ENCODE peak calls at places on chromosomes 6 and 20, in six cellular contexts. H is heart left ventricle, S is GM23338, Q is fibroblast of mammary gland, N is astrocyte, W is Panc1. Z is an unnamed sample.

GRCh38 chr20:23629017-23629541 is 8.7 kb downstream of the CST3 start:
- DNase-seq in H (peak; percentile 75), S (no peak), Q (peak; percentile 91), N (peak; percentile 75), W (peak; percentile 56), Z (no peak)

GRCh38 chr6:56490994-56491393 is 151.7 kb downstream of the DST start:
- DNase-seq in H (no peak), S (no peak), Q (peak; percentile 77), N (peak; percentile 87), W (peak; percentile 79), Z (no peak)

GRCh38 chr6:116210750-116211425 is 43.0 kb downstream of the TSPYL4 start:
- DNase-seq in H (peak; percentile 84), S (no peak), Q (peak; percentile 72), N (peak; percentile 79), W (no peak), Z (no peak)

GRCh38 chr6:25889877-25890853 is 16.1 kb upstream of the SLC17A3 start:
- DNase-seq in H (no peak), S (peak; percentile 73), Q (peak; percentile 67), N (peak; percentile 1), W (peak; percentile 17), Z (no peak)

GRCh38 chr6:56816393-56816792 is 138.5 kb upstream of the BEND6 start:
- DNase-seq in H (no peak), S (no peak), Q (no peak), N (no peak), W (no peak), Z (no peak)

GRCh38 chr6:125940691-125941090 is 15.9 kb upstream of the HINT3 start:
- DNase-seq in H (no peak), S (no peak), Q (no peak), N (no peak), W (no peak), Z (no peak)

GRCh38 chr6:134903448-134903847 is 46.5 kb downstream of the ALDH8A1 start:
- DNase-seq in H (no peak), S (no peak), Q (peak; percentile 64), N (no peak), W (no peak), Z (no peak)

GRCh38 chr20:34256629-34257124 is 15.5 kb downstream of the ASIP start:
- DNase-seq in H (no peak), S (peak; percentile 61), Q (no peak), N (no peak), W (no peak), Z (no peak)

GRCh38 chr6:116268589-116269293 is 11.0 kb downstream of the TSPYL1 start:
- DNase-seq in H (no peak), S (peak; percentile 85), Q (peak; percentile 89), N (peak; percentile 63), W (peak; percentile 67), Z (peak; percentile 42)

GRCh38 chr6:43453831-43454230 is 1.5 kb downstream of the DLK2 start:
- DNase-seq in H (no peak), S (no peak), Q (no peak), N (no peak), W (no peak), Z (no peak)
- H3K4me3 ChIP-seq in H (no peak overlapping the region), S (no peak overlapping the region), Q (no peak overlapping the region), N (no peak overlapping the region), W (no peak overlapping the region), Z (no peak overlapping the region)

DNA sequence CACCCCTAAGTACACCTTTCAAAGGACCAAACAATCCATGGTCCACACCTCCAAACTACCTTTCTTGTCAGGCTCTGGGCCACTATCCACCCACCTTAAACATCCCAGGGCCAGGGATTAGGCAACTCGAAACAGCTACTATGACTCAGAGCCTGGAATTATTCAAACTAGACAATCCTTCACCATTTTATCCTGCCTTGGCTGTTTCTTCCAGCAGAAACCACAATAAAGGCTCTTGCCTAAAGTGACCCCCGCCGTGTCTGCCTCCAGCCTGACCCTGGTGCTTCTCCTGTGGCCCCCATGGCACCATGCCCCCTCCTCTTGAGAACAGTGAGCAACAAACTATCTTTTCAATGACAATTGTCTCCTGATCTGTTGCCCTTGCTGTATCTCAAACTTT is 195.5 kb downstream of the EPM2A start:
- DNase-seq in H (no peak), S (no peak), Q (peak; percentile 65), N (peak; percentile 62), W (no peak), Z (no peak)
- TF ChIP-seq CTCF in H (no peak), S (no peak), Q (no peak), N (no peak), W (no peak), Z (no peak)

DNA sequence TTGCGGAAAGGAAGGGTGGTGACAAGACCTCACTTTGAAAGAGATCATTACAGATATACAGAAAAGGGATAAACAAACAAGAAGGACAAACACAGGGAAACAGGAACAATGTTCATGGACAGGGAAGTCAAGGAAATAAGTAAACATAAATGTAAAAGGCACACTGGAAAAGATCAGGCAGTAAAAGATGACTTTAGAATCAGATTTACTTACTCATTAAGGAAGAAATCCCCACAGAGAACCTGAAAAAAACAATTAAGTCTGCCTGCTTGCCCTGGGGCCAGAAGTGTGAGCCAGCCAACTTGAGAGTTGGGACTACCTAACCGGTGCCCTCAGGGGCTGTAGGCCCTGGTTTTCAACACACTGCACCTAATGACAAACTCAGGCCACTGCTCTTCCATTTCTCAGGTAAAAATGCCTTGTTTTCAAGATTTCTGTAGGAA is 1.7 kb downstream of the APMAP start:
- DNase-seq in H (no peak), S (no peak), Q (no peak), N (no peak), W (no peak), Z (no peak)
- H3K4me3 ChIP-seq in H (peak overlapping the region; percentile 98), S (peak overlapping the region; percentile 93), Q (no peak overlapping the region), N (no peak overlapping the region), W (peak overlapping the region; percentile 87), Z (no peak overlapping the region)

DNA sequence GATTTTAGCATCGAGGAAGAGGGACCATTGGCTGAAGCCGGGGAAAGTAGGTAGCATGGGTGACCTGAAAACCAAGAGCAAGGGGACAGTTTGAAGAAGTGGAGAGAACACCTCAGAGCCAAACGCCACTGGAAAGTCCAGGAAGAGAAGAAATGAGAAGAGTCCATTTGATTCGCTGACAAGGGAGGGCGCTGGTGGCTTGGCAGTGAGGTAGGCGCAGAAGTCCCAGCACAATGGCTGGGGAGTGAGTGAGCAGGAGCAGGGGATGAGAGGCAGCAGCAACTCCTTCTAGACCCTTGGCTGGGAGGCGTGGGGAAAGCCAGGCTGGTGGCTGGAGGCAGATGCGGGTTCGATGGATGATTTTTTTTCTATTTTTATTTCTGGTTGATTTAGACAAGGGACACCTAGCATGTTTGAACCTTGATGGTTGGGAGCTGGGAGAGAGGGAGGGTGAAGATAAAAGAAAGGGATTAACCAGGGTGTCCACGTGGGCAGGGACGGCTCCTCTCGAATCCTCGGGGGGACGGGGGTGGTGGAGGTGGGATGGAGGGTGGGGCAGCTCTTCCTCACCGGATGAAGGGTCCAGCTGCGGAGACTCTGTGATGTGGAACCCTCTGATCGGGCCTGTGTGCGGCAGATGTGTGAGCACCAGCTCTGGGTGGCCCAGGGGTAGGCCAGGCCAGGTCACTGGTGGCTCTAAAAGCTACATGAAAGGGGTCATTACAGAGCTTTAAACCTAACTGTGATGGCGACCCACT is 164.2 kb downstream of the NFATC2 start:
- DNase-seq in H (no peak), S (peak; percentile 65), Q (no peak), N (no peak), W (no peak), Z (no peak)
- TF ChIP-seq CTCF in H (no peak), S (peak; percentile 86), Q (peak; percentile 8), N (no peak), W (peak; percentile 62), Z (peak; percentile 27)

DNA sequence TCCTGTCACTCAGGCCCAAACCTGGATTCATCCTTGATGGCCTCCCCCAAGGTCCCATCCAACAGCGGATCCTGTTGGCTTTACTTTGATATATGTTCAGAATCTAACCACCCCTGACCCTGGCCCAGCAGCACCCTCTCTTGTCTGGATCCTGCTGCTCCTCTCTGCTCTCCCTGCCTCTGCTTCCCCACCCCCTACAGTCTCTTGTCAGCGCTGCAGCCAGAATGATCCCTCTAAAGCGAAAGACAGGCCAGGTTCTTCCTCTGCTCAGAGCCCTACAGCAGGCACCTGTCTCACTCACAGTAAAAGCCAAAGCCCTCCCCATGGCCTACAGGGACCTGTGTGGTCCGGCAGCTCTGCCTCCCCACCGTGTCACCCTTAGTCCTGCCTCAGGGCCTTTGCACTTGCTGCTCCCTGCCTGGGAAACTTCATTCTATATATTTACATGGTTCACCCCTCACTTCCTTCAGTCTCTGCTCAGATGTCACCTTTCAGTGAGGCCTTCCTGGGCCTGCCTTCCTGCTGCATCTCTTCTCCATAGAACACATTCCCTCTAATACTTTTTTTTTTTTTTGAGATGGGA is 37.4 kb upstream of the KCNB1 start:
- DNase-seq in H (no peak), S (peak; percentile 41), Q (no peak), N (no peak), W (no peak), Z (no peak)
- H3K4me3 ChIP-seq in H (no peak overlapping the region), S (no peak overlapping the region), Q (no peak overlapping the region), N (no peak overlapping the region), W (no peak overlapping the region), Z (no peak overlapping the region)

GRCh38 chr20:17066955-17067354 is 159.9 kb upstream of the PCSK2 start:
- DNase-seq in H (no peak), S (peak; percentile 32), Q (no peak), N (no peak), W (no peak), Z (no peak)

GRCh38 chr20:17059465-17059864 is 167.4 kb upstream of the PCSK2 start:
- DNase-seq in H (no peak), S (no peak), Q (peak; percentile 0), N (peak; percentile 35), W (no peak), Z (no peak)

GRCh38 chr20:17062712-17063111 is 164.1 kb upstream of the PCSK2 start:
- DNase-seq in H (no peak), S (no peak), Q (no peak), N (no peak), W (no peak), Z (no peak)

DNA sequence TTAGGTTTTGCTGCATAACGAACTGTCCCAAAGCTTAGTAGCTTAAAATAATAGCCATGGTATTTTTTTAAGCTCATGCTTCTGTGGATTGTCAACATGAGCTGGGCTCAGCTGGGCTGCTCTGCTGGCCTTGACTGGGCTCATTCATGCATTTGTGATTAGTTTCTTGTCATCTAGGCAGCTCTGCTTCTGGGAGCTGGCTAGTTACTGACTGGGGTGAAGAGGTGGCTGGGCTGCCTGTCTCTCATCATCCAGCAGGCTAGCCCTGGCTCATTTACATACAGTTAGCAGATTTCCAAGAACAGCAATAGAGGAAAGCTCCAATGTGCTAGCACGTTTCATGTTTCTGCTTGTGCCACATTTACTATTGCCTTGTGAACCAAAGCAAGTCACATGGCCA is 165.1 kb upstream of the PCSK2 start:
- DNase-seq in H (no peak), S (no peak), Q (no peak), N (no peak), W (no peak), Z (no peak)
- TF ChIP-seq CTCF in H (no peak), S (no peak), Q (no peak), N (no peak), W (no peak), Z (no peak)

GRCh38 chr20:63467294-63468083 is 5.0 kb downstream of the KCNQ2 start:
- DNase-seq in H (no peak), S (no peak), Q (no peak), N (no peak), W (no peak), Z (no peak)

GRCh38 chr20:63468421-63468820 is 4.0 kb downstream of the KCNQ2 start:
- DNase-seq in H (no peak), S (no peak), Q (no peak), N (no peak), W (no peak), Z (no peak)

GRCh38 chr20:63470410-63470809 is 2.0 kb downstream of the KCNQ2 start:
- DNase-seq in H (no peak), S (no peak), Q (no peak), N (no peak), W (no peak), Z (no peak)

GRCh38 chr20:63469713-63470101 is 2.7 kb downstream of the KCNQ2 start:
- DNase-seq in H (no peak), S (no peak), Q (no peak), N (no peak), W (no peak), Z (no peak)

GRCh38 chr20:63469019-63469712 is 3.3 kb downstream of the KCNQ2 start:
- DNase-seq in H (no peak), S (no peak), Q (no peak), N (no peak), W (no peak), Z (no peak)
- H3K4me3 ChIP-seq in H (no peak overlapping the region), S (no peak overlapping the region), Q (no peak overlapping the region), N (no peak overlapping the region), W (no peak overlapping the region), Z (no peak overlapping the region)

Z was measured in GM12864.